ENCODE peak calls at places on chromosomes 12 and 14, in eight cellular contexts. K, G, C, L, X, J, A and T are unnamed samples.

GRCh38 chr14:49366416-49366815 is 219.8 kb downstream of the RPS29 start:
- DNase-seq in K (no peak), L (no peak), J (no peak), C (no peak), G (no peak), A (no peak), X (no peak), T (no peak)

GRCh38 chr12:89040146-89040964 is 311.9 kb downstream of the DUSP6 start:
- DNase-seq in J (peak), X (no peak), G (no peak), A (no peak), L (no peak), K (peak), C (peak), T (no peak)

GRCh38 chr12:52232916-52233461 is at the start of gene KRT7:
- DNase-seq in X (no peak), A (peak), K (no peak), J (no peak), L (peak), C (no peak), G (no peak), T (no peak)

GRCh38 chr14:94056579-94057308 is 24.3 kb downstream of the DDX24 start:
- DNase-seq in C (no peak), X (no peak), J (no peak), G (no peak), K (peak), L (no peak), A (no peak), T (no peak)

GRCh38 chr12:112752298-112752697 is 39.2 kb upstream of the RPH3A start:
- DNase-seq in C (no peak), L (no peak), J (no peak), K (no peak), G (no peak), A (no peak), X (no peak), T (no peak)

GRCh38 chr12:46950116-46950515 is 124.3 kb upstream of the SLC38A4 start:
- DNase-seq in C (no peak), G (no peak), A (no peak), K (no peak), J (no peak), X (no peak), L (no peak), T (no peak)

GRCh38 chr12:130164931-130165330 is 2.7 kb downstream of the FZD10 start:
- DNase-seq in A (no peak), G (no peak), K (no peak), X (no peak), L (no peak), C (peak), J (no peak), T (no peak)

GRCh38 chr14:80959448-80960006 is 4.1 kb downstream of the TSHR start:
- DNase-seq in L (no peak), G (no peak), K (no peak), A (no peak), C (no peak), J (no peak), X (no peak), T (no peak)

GRCh38 chr14:27688823-27689444 is 1077.7 kb upstream of the FOXG1 start:
- DNase-seq in A (no peak), J (no peak), K (no peak), L (no peak), X (no peak), G (no peak), C (no peak), T (no peak)

GRCh38 chr14:60933920-60934655 is 46.8 kb downstream of the TRMT5 start:
- DNase-seq in A (no peak), X (no peak), K (no peak), C (no peak), J (no peak), L (no peak), G (no peak), T (no peak)

GRCh38 chr14:53432378-53432802 is 279.3 kb upstream of the DDHD1 start:
- DNase-seq in J (no peak), K (peak), G (peak), L (no peak), A (no peak), C (no peak), X (no peak), T (peak)

GRCh38 chr14:60482743-60483142 is 3.1 kb downstream of the C14orf39 start:
- DNase-seq in L (no peak), G (no peak), K (no peak), C (no peak), A (no peak), J (no peak), X (no peak), T (peak)

GRCh38 chr14:79056879-79057278 is 886.7 kb downstream of the NRXN3 start:
- DNase-seq in C (no peak), K (peak), A (no peak), G (no peak), L (no peak), X (no peak), J (no peak), T (no peak)

GRCh38 chr12:68240975-68241374 is 12.4 kb downstream of the IL22 start:
- DNase-seq in L (no peak), X (no peak), G (no peak), C (no peak), K (no peak), J (no peak), A (no peak), T (peak)

DNA sequence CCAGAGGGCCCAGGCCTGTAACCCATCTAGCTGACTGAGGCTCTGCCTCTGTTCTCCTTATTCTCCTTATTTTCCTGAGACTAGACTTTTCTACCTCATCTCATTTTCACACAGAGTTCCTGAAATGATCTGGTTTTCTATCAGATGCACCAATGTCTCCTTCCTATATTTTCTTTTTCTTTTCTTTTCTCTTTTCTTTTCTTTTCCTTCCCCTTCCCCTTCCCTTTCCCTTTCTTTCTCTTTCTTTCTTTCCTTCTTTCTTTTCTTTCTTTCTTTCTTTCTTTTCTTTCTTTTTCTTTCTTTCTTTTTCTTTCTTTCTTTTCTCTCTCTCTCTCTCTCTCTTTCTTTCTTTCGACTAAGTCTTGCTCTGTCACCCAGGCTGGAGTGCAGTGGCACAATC is 3.0 kb upstream of the CCDC184 start:
- DNase-seq in J (no peak), X (no peak), C (no peak), G (no peak), L (no peak), K (no peak), A (no peak), T (no peak)
- TF ChIP-seq CTCF in J (no peak), X (no peak), C (no peak), G (no peak), L (no peak), K (no peak), A (no peak), T (no peak)

DNA sequence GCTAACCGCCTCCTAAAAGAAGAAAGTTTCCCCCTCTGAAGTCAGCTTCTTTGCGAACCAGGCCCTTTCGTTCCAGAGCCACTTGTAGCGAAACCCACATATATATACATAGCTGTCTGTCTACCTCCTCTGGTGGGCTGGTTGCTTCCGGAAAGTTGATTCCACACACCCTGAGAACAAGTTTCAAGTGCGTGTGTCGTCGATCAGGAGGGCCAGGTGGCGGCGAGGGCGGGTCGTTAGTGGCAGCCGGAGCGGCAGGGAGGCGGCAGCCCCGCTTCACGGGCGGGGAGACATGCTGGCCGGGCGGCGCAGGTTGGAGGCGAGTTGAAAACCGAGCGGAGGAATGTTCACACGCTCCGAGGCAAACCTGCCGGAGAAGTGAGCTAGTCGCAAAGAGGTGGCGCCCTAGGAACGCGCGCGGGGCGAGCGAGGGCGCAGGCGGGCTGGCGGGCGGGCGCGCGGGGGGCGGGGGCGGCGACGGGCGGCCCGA is 2.6 kb downstream of the PTHLH start:
- DNase-seq in X (no peak), L (peak), K (peak), J (peak), C (peak), G (peak), A (peak), T (peak)
- H3K4me3 ChIP-seq in X (peak), L (peak), K (peak), J (peak), C (peak), G (peak), A (peak), T (peak)

DNA sequence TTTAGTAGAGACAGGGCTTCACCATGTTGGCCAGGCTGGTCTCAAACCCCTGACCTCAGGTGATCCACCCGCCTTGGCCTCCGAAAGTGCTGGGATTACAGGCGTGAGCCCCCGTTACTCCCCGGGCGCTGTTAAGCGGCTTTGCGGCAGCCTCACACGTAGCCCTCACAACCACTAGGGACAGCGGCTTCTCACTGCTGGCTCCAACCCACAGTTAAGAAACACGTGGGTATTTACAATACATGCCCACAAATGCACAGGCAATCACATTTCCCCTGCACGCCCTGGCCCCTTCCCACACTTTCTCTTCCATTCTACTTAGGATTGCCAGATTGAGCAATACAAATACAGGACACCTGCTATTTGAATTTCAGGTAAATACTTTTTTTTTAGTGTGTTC is 37.0 kb upstream of the EIF5 start:
- DNase-seq in X (no peak), L (no peak), K (no peak), G (peak), J (no peak), C (no peak), A (peak), T (no peak)
- TF ChIP-seq CTCF in X (peak), L (no peak), K (no peak), G (peak), J (no peak), C (no peak), A (no peak), T (no peak)

DNA sequence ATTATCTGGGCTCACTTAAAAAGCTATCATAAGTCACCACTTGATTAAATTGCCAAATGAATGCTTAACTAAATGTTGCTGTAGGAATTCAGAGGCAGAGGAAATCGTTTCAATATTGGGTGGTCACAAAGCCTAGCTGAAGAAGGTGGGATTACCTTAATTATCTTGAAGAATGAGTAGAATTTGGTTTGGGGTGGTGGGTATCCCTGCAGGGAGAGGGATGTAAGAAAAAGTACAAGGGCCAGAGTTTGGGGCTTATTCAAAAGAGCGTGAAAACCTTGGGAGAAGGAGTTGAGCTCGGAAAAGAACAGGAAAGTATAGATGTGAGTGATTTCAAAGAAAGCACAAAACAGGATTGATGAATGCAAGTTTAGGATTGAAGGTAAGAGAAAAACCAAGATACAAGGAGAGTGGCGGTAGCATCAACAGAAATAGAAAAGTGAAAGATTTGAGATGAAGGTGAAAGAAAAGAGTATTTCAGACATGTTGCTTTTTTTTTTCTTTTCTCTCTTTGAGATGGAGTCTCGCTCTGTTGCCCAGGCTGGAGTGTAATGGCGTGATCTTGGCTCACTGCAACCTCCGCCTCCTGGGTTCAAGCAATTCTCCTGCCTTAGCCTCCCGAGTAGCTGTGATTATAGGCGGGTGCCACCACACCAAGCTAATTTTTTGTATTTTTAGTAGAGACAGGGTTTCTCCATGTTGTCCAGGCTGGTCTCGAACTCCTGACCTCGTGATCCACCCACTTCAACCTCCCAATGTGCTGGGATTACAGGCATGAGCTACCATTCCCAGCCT is 1.7 kb downstream of the BRMS1L start:
- DNase-seq in A (no peak), G (no peak), J (no peak), L (no peak), C (no peak), K (no peak), X (no peak), T (no peak)
- H3K4me3 ChIP-seq in A (no peak), G (peak), J (peak), L (no peak), C (no peak), K (no peak), X (peak), T (peak)

GRCh38 chr14:76647699-76648298 is 113.5 kb upstream of the VASH1 start:
- DNase-seq in A (no peak), K (peak), L (no peak), X (peak), G (peak), J (no peak), C (no peak), T (peak)
- TF ChIP-seq CTCF in A (peak), K (peak), L (no peak), X (peak), G (peak), J (peak), C (peak), T (peak)

DNA sequence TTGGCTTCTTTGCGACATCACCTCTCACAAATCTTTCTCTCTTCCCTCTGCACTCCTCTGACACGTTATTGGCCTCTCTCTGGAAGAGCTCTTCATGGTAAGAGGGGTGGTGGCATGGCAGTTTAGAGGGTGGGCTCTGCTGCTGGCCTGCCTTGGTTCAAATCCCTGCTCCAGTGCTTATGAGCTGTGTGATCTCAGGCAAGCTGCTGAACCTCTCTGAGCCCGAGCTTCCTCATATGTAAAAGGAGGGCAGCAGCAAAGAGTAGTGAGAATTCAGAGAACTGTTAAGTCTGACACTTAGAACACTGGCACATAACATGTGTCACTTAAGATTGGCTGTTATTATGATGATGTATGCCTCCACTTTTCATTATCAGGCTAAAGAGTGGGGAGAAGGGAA is 118.3 kb downstream of the RBM19 start:
- DNase-seq in J (no peak), X (no peak), L (no peak), G (no peak), C (no peak), A (no peak), K (no peak), T (no peak)
- H3K4me3 ChIP-seq in J (no peak), X (no peak), L (no peak), G (no peak), C (no peak), A (no peak), K (no peak), T (no peak)

DNA sequence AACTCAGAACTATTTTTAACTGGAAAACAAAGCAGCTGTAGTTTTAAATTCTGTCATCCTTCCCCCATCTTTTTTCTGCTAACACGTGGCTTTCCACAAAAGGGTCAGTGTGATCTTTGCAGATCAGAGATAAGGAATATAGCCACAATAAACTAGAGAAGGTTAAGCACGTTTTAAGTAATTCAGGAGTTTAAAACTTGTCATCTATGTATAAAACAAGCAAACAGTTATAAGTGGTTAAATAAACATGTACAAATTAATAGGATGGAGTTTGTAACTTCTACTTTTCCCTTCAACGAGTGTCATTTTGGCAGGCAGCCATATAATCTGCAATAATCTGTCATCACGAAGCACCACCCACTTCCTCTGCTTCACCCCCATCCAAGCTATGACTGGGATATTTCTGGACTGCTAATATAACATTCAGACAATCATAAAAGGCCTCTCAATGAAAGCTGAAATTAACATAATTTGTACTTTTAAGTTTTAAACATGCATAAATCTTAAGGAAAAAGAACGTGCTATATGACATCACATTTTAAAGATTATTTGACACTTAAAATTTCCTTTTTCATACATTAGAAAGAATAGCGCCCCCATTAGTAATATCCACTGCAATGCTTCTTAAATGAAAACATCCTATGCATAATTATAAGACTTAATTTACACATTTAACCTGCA is 15.2 kb downstream of the TAOK3 start:
- DNase-seq in J (no peak), L (no peak), C (no peak), K (peak), X (peak), A (no peak), G (no peak), T (peak)
- TF ChIP-seq CTCF in J (no peak), L (no peak), C (no peak), K (no peak), X (no peak), A (no peak), G (no peak), T (no peak)

GRCh38 chr14:36879558-36879957 is 217.9 kb downstream of the PAX9 start:
- DNase-seq in C (no peak), L (no peak), G (no peak), X (no peak), K (no peak), A (no peak), J (no peak), T (no peak)
- H3K4me3 ChIP-seq in C (no peak), L (no peak), G (no peak), X (no peak), K (no peak), A (no peak), J (no peak), T (no peak)

GRCh38 chr14:82113710-82114109 is 580.1 kb upstream of the SEL1L start:
- DNase-seq in L (no peak), C (no peak), A (no peak), J (no peak), G (no peak), X (no peak), K (no peak), T (no peak)
- TF ChIP-seq CTCF in L (no peak), C (no peak), A (no peak), J (no peak), G (no peak), X (no peak), K (no peak), T (no peak)